ENCODE peak calls at places on chromosomes 1 and 21, in five cellular contexts. N is K562, Q is suprapubic skin, P is esophagus muscularis mucosa, U is transverse colon. L is an unnamed sample.

GRCh38 chr1:29569971-29570634 is 333.8 kb downstream of the PTPRU start:
- DNase-seq in N (no peak), U (no peak), Q (no peak), P (no peak), L (peak; percentile 35)

GRCh38 chr1:200038645-200038986 is 11.1 kb downstream of the NR5A2 start:
- DNase-seq in P (no peak), U (peak; percentile 33), N (no peak), Q (no peak), L (no peak)

GRCh38 chr1:179146916-179147315 is 65.0 kb downstream of the TOR3A start:
- DNase-seq in P (no peak), Q (no peak), U (no peak), N (no peak), L (no peak)

GRCh38 chr1:7640350-7640749 is 130.7 kb upstream of the VAMP3 start:
- DNase-seq in U (no peak), N (no peak), P (no peak), Q (no peak), L (no peak)

GRCh38 chr1:237366667-237367066 is 324.7 kb downstream of the RYR2 start:
- DNase-seq in N (no peak), U (no peak), P (no peak), Q (no peak), L (no peak)

GRCh38 chr1:86812286-86812685 is 101.6 kb downstream of the SELENOF start:
- DNase-seq in P (no peak), Q (no peak), N (no peak), U (no peak), L (no peak)

GRCh38 chr1:203765029-203765837 is at the start of gene LAX1:
- DNase-seq in U (peak; percentile 59), P (no peak), N (peak; percentile 14), Q (no peak), L (peak; percentile 43)

GRCh38 chr1:6077506-6077905 is 31.8 kb downstream of the KCNAB2 start:
- DNase-seq in Q (no peak), U (no peak), N (no peak), P (no peak), L (no peak)

GRCh38 chr1:184647471-184647870 is 107.2 kb downstream of the EDEM3 start:
- DNase-seq in N (no peak), U (no peak), Q (no peak), P (peak; percentile 70), L (no peak)

GRCh38 chr1:65278344-65279091 is 30.8 kb upstream of the DNAJC6 start:
- DNase-seq in P (no peak), U (no peak), N (no peak), Q (no peak), L (no peak)

GRCh38 chr1:69523032-69523431 is 44.7 kb upstream of the LRRC7 start:
- DNase-seq in N (no peak), P (no peak), Q (no peak), U (no peak), L (no peak)

GRCh38 chr1:236535656-236536293 is 12.0 kb downstream of the LGALS8 start:
- DNase-seq in N (no peak), U (no peak), Q (no peak), P (no peak), L (no peak)

GRCh38 chr1:162230096-162230495 is 146.6 kb downstream of the SPATA46 start:
- DNase-seq in N (no peak), Q (no peak), U (peak; percentile 22), P (no peak), L (peak; percentile 62)

GRCh38 chr1:203547771-203548421 is 53.9 kb downstream of the OPTC start:
- DNase-seq in Q (no peak), N (no peak), U (no peak), P (no peak), L (no peak)

GRCh38 chr1:20358761-20359263 is 68.1 kb downstream of the VWA5B1 start:
- DNase-seq in P (no peak), N (no peak), Q (no peak), U (peak; percentile 78), L (peak; percentile 79)

GRCh38 chr1:47934243-47934805 is 62.9 kb downstream of the TRABD2B start:
- DNase-seq in U (peak; percentile 47), Q (peak; percentile 89), N (no peak), P (peak; percentile 96), L (peak; percentile 45)

GRCh38 chr1:46448109-46448911 is 41.3 kb upstream of the DMBX1 start:
- DNase-seq in P (no peak), U (no peak), N (no peak), Q (no peak), L (no peak)

GRCh38 chr1:53188099-53188498 is 8.5 kb upstream of the CPT2 start:
- DNase-seq in Q (no peak), P (no peak), N (no peak), U (no peak), L (no peak)

GRCh38 chr1:5996641-5997270 is 4.5 kb upstream of the NPHP4 start:
- DNase-seq in P (no peak), U (no peak), Q (no peak), N (no peak), L (no peak)

GRCh38 chr1:160675641-160676410 is 29.0 kb upstream of the SLAMF1 start:
- DNase-seq in U (peak; percentile 81), Q (no peak), P (no peak), N (peak; percentile 45), L (peak; percentile 72)

GRCh38 chr1:115746021-115746690 is 22.4 kb downstream of the CASQ2 start:
- DNase-seq in N (no peak), P (no peak), Q (no peak), U (no peak), L (no peak)

GRCh38 chr1:205913451-205914204 is 29.6 kb downstream of the SLC26A9 start:
- DNase-seq in P (no peak), U (no peak), N (no peak), Q (no peak), L (peak; percentile 85)

GRCh38 chr1:235149824-235150223 is 11.2 kb downstream of the RBM34 start:
- DNase-seq in U (no peak), Q (no peak), N (no peak), P (no peak), L (no peak)

GRCh38 chr21:41641821-41642368 is 125.0 kb downstream of the RIPK4 start:
- DNase-seq in P (no peak), N (no peak), U (no peak), Q (no peak), L (no peak)

GRCh38 chr1:188949701-188950100 is 1528.0 kb downstream of the BRINP3 start:
- DNase-seq in Q (no peak), N (no peak), P (no peak), U (no peak), L (no peak)

GRCh38 chr1:206569548-206569947 is 42.7 kb downstream of the EIF2D start:
- DNase-seq in P (no peak), U (no peak), Q (no peak), N (no peak), L (no peak)

GRCh38 chr1:248844526-248844925 is 6.5 kb downstream of the ZNF672 start:
- DNase-seq in N (no peak), U (no peak), P (no peak), Q (no peak), L (no peak)

GRCh38 chr1:177286396-177286795 is 115.6 kb downstream of the BRINP2 start:
- DNase-seq in U (no peak), P (no peak), Q (no peak), N (no peak), L (no peak)

GRCh38 chr1:110068646-110069301 is 1.7 kb downstream of the ALX3 start:
- DNase-seq in P (no peak), U (no peak), N (no peak), Q (no peak), L (no peak)

GRCh38 chr1:62271932-62272728 is 47.1 kb downstream of the KANK4 start:
- DNase-seq in N (no peak), P (no peak), Q (no peak), U (no peak), L (no peak)

GRCh38 chr1:117967472-117967871 is 37.9 kb downstream of the WDR3 start:
- DNase-seq in Q (no peak), U (no peak), N (no peak), P (no peak), L (no peak)

GRCh38 chr1:26254404-26254803 is 20.4 kb downstream of the CEP85 start:
- DNase-seq in P (no peak), U (no peak), Q (no peak), N (no peak), L (no peak)

GRCh38 chr1:195763146-195763906 is 844.9 kb downstream of the KCNT2 start:
- DNase-seq in U (no peak), P (no peak), N (no peak), Q (no peak), L (no peak)
- TF ChIP-seq CTCF in U (no peak), P (no peak), N (peak; percentile 24), Q (no peak), L (no peak)

GRCh38 chr1:201946224-201946908 is at the start of gene LMOD1:
- DNase-seq in U (peak; percentile 82), P (peak; percentile 97), N (peak; percentile 65), Q (peak; percentile 87), L (peak; percentile 78)
- TF ChIP-seq POLR2AphosphoS5 in U (peak; percentile 98), P (peak; percentile 100), N (no peak), Q (no peak), L (peak; percentile 89)

DNA sequence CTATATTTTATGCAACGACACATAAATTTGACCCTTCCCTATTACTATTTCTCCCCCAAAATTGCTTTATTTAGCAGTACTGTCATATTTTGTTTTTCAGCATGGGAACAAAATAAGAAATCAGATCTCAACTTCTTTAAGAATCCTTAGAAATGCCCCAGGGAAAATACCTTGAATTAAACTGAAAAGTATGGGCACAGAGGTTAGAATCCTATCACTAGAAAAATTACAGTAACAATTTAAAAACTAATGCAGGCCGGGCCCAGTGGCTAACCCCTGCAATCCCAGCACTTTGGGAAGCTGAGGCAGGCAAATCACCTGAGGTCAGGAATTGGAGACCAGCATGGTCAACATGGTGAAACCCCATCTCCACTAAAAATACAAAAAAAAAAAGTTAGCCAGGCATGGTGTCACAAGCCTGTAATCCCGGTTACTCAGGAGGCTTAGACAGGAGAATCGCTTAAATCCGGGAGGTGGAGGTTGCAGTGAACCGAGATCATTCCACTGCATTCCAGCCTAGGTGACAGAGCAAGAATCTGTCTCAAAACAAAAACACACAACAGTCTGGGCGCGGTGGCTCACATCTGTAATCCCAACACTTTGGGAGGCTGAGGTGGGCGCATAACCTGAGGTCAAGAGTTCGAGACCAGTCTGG is 51.4 kb downstream of the GNB1 start:
- DNase-seq in N (no peak), P (no peak), Q (no peak), U (no peak), L (no peak)
- H3K4me1 ChIP-seq in N (no peaks in the 10 kb centered on the region), P (peaks cover 56% of the 10 kb centered on the region), Q (peaks cover 63% of the 10 kb centered on the region), U (peaks cover 39% of the 10 kb centered on the region), L (peaks cover 62% of the 10 kb centered on the region)

GRCh38 chr1:56967900-56968832 is 2.4 kb upstream of the C8B start:
- DNase-seq in P (no peak), Q (no peak), U (no peak), N (peak; percentile 72), L (peak; percentile 48)
- TF ChIP-seq CTCF in P (peak; percentile 23), Q (no peak), U (peak; percentile 34), N (peak; percentile 76), L (peak; percentile 43)

GRCh38 chr1:228317891-228318810 is 88.5 kb downstream of the TRIM11 start:
- DNase-seq in N (no peak), U (no peak), P (no peak), Q (peak; percentile 51), L (peak; percentile 17)
- TF ChIP-seq POLR2AphosphoS5 in N (no peak), U (no peak), P (no peak), Q (no peak), L (no peak)